ENCODE peak calls at places on chromosomes 5 and 9, in ten cellular contexts. One of them, this sample, is unnamed.
A peak's percentile ranks its signal among the peaks of the same experiment; 100 is the strongest.

GRCh38 chr9:34048730-34049629 is at the start of gene UBAP2:
- DNase-seq in NT2/D1: peak; percentile 98
- DNase-seq in H1: peak; percentile 88
- DNase-seq in uterus: peak; percentile 98
- DNase-seq in esophagus squamous epithelium: peak; percentile 91
- DNase-seq in IMR-90: peak; percentile 97
- DNase-seq in tibial artery: peak; percentile 98
- DNase-seq in GM23248: peak; percentile 99
- DNase-seq in left ventricle myocardium inferior: peak; percentile 97
- DNase-seq in bronchial epithelial cell: peak; percentile 92
- DNase-seq in this sample: peak; percentile 98

GRCh38 chr9:37325778-37326177 is 96.7 kb upstream of the GRHPR start:
- DNase-seq in IMR-90: peak; percentile 7
- DNase-seq in tibial artery: no peak
- DNase-seq in left ventricle myocardium inferior: no peak
- DNase-seq in NT2/D1: no peak
- DNase-seq in uterus: no peak
- DNase-seq in H1: no peak
- DNase-seq in bronchial epithelial cell: peak; percentile 7
- DNase-seq in GM23248: peak; percentile 20
- DNase-seq in esophagus squamous epithelium: no peak
- DNase-seq in this sample: no peak

GRCh38 chr9:71506821-71507220 is 261.5 kb downstream of the CEMIP2 start:
- DNase-seq in GM23248: peak; percentile 90
- DNase-seq in esophagus squamous epithelium: no peak
- DNase-seq in uterus: no peak
- DNase-seq in H1: no peak
- DNase-seq in bronchial epithelial cell: peak; percentile 97
- DNase-seq in NT2/D1: no peak
- DNase-seq in IMR-90: peak; percentile 27
- DNase-seq in left ventricle myocardium inferior: no peak
- DNase-seq in tibial artery: no peak
- DNase-seq in this sample: no peak

GRCh38 chr5:57450991-57451876 is 31.4 kb downstream of the ACTBL2 start:
- DNase-seq in left ventricle myocardium inferior: no peak
- DNase-seq in H1: no peak
- DNase-seq in esophagus squamous epithelium: no peak
- DNase-seq in NT2/D1: no peak
- DNase-seq in tibial artery: no peak
- DNase-seq in GM23248: no peak
- DNase-seq in bronchial epithelial cell: peak; percentile 27
- DNase-seq in IMR-90: peak; percentile 73
- DNase-seq in uterus: no peak
- DNase-seq in this sample: peak; percentile 51

GRCh38 chr9:120730661-120731514 is 16.6 kb upstream of the MEGF9 start:
- DNase-seq in NT2/D1: peak; percentile 20
- DNase-seq in GM23248: peak; percentile 92
- DNase-seq in IMR-90: peak; percentile 96
- DNase-seq in tibial artery: peak; percentile 78
- DNase-seq in esophagus squamous epithelium: no peak
- DNase-seq in uterus: no peak
- DNase-seq in bronchial epithelial cell: peak; percentile 94
- DNase-seq in H1: no peak
- DNase-seq in left ventricle myocardium inferior: peak; percentile 50
- DNase-seq in this sample: no peak

GRCh38 chr9:16417101-16417500 is 453.4 kb downstream of the BNC2 start:
- DNase-seq in H1: no peak
- DNase-seq in IMR-90: peak; percentile 96
- DNase-seq in GM23248: peak; percentile 92
- DNase-seq in uterus: no peak
- DNase-seq in left ventricle myocardium inferior: no peak
- DNase-seq in NT2/D1: no peak
- DNase-seq in esophagus squamous epithelium: no peak
- DNase-seq in bronchial epithelial cell: peak; percentile 73
- DNase-seq in tibial artery: no peak
- DNase-seq in this sample: no peak

GRCh38 chr9:133974631-133975341 is 17.3 kb downstream of the VAV2 start:
- DNase-seq in IMR-90: no peak
- DNase-seq in bronchial epithelial cell: no peak
- DNase-seq in H1: no peak
- DNase-seq in GM23248: no peak
- DNase-seq in left ventricle myocardium inferior: no peak
- DNase-seq in esophagus squamous epithelium: no peak
- DNase-seq in tibial artery: no peak
- DNase-seq in uterus: peak; percentile 50
- DNase-seq in NT2/D1: no peak
- DNase-seq in this sample: no peak

GRCh38 chr5:111530298-111530740 is 18.0 kb upstream of the STARD4 start:
- DNase-seq in uterus: peak; percentile 47
- DNase-seq in left ventricle myocardium inferior: peak; percentile 69
- DNase-seq in IMR-90: peak; percentile 41
- DNase-seq in GM23248: peak; percentile 54
- DNase-seq in esophagus squamous epithelium: peak; percentile 46
- DNase-seq in H1: no peak
- DNase-seq in tibial artery: peak; percentile 84
- DNase-seq in bronchial epithelial cell: peak; percentile 54
- DNase-seq in NT2/D1: no peak
- DNase-seq in this sample: peak; percentile 75

GRCh38 chr5:72829707-72830106 is 13.2 kb downstream of the TNPO1 start:
- DNase-seq in uterus: no peak
- DNase-seq in tibial artery: no peak
- DNase-seq in GM23248: no peak
- DNase-seq in bronchial epithelial cell: no peak
- DNase-seq in IMR-90: no peak
- DNase-seq in NT2/D1: no peak
- DNase-seq in left ventricle myocardium inferior: no peak
- DNase-seq in esophagus squamous epithelium: no peak
- DNase-seq in H1: no peak
- DNase-seq in this sample: no peak

GRCh38 chr9:127181315-127181580 is 58.8 kb upstream of the ANGPTL2 start:
- DNase-seq in IMR-90: no peak
- DNase-seq in left ventricle myocardium inferior: no peak
- DNase-seq in GM23248: no peak
- DNase-seq in NT2/D1: no peak
- DNase-seq in tibial artery: peak; percentile 44
- DNase-seq in bronchial epithelial cell: no peak
- DNase-seq in uterus: peak; percentile 11
- DNase-seq in esophagus squamous epithelium: no peak
- DNase-seq in H1: no peak
- DNase-seq in this sample: no peak

DNA sequence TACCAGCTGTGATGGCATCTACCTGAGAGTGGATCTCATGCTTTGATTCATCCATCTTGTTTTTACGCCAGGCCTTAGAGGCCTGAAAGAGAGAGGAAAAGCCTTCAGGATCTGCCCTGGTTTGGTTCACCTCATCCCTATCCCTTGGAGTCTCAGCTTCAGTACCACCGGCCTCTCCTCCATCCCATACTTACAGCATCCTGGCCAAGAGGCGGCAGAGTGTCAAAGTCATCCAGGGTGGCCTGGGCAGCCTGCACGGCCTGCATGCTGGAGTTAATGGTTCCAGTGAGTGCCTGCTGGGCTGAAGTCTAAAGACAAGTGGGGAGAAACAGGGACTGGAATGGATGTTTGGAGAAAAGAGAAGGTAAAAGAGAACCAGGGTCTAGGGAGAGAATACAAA is 12.4 kb downstream of the TLN1 start:
- DNase-seq in H1: no peak
- DNase-seq in left ventricle myocardium inferior: no peak
- DNase-seq in IMR-90: no peak
- DNase-seq in GM23248: no peak
- DNase-seq in bronchial epithelial cell: no peak
- DNase-seq in tibial artery: no peak
- DNase-seq in esophagus squamous epithelium: no peak
- DNase-seq in uterus: no peak
- DNase-seq in NT2/D1: no peak
- DNase-seq in this sample: no peak
- H3K36me3 ChIP-seq in H1: peaks cover 68% of the 10 kb centered on the region
- H3K36me3 ChIP-seq in left ventricle myocardium inferior: peaks cover 100% of the 10 kb centered on the region
- H3K36me3 ChIP-seq in IMR-90: peaks cover 87% of the 10 kb centered on the region
- H3K36me3 ChIP-seq in GM23248: peaks cover 93% of the 10 kb centered on the region
- H3K36me3 ChIP-seq in bronchial epithelial cell: peaks cover 65% of the 10 kb centered on the region
- H3K36me3 ChIP-seq in tibial artery: peaks cover 100% of the 10 kb centered on the region
- H3K36me3 ChIP-seq in esophagus squamous epithelium: peaks cover 100% of the 10 kb centered on the region
- H3K36me3 ChIP-seq in uterus: no peaks in the 10 kb centered on the region
- H3K36me3 ChIP-seq in NT2/D1: peaks cover 100% of the 10 kb centered on the region
- H3K36me3 ChIP-seq in this sample: peaks cover 98% of the 10 kb centered on the region

GRCh38 chr5:132210944-132211343 is 16.7 kb downstream of the P4HA2 start:
- DNase-seq in esophagus squamous epithelium: no peak
- DNase-seq in bronchial epithelial cell: no peak
- DNase-seq in GM23248: no peak
- DNase-seq in H1: no peak
- DNase-seq in tibial artery: peak; percentile 16
- DNase-seq in NT2/D1: no peak
- DNase-seq in uterus: no peak
- DNase-seq in IMR-90: no peak
- DNase-seq in left ventricle myocardium inferior: peak; percentile 38
- DNase-seq in this sample: no peak

GRCh38 chr5:132207783-132208182 is 19.9 kb downstream of the P4HA2 start:
- DNase-seq in NT2/D1: no peak
- DNase-seq in left ventricle myocardium inferior: no peak
- DNase-seq in uterus: no peak
- DNase-seq in IMR-90: no peak
- DNase-seq in H1: no peak
- DNase-seq in GM23248: no peak
- DNase-seq in esophagus squamous epithelium: no peak
- DNase-seq in tibial artery: no peak
- DNase-seq in bronchial epithelial cell: no peak
- DNase-seq in this sample: no peak

GRCh38 chr5:132206782-132207181 is 20.9 kb downstream of the P4HA2 start:
- DNase-seq in GM23248: no peak
- DNase-seq in left ventricle myocardium inferior: no peak
- DNase-seq in uterus: no peak
- DNase-seq in IMR-90: no peak
- DNase-seq in bronchial epithelial cell: no peak
- DNase-seq in NT2/D1: no peak
- DNase-seq in tibial artery: no peak
- DNase-seq in esophagus squamous epithelium: no peak
- DNase-seq in H1: no peak
- DNase-seq in this sample: no peak

GRCh38 chr5:132209901-132210545 is 17.6 kb downstream of the P4HA2 start:
- DNase-seq in IMR-90: no peak
- DNase-seq in NT2/D1: no peak
- DNase-seq in left ventricle myocardium inferior: no peak
- DNase-seq in uterus: no peak
- DNase-seq in GM23248: no peak
- DNase-seq in esophagus squamous epithelium: no peak
- DNase-seq in bronchial epithelial cell: no peak
- DNase-seq in tibial artery: peak; percentile 46
- DNase-seq in H1: no peak
- DNase-seq in this sample: no peak

GRCh38 chr5:132209131-132209530 is 18.5 kb downstream of the P4HA2 start:
- DNase-seq in tibial artery: peak; percentile 39
- DNase-seq in NT2/D1: no peak
- DNase-seq in left ventricle myocardium inferior: no peak
- DNase-seq in H1: no peak
- DNase-seq in bronchial epithelial cell: no peak
- DNase-seq in GM23248: no peak
- DNase-seq in IMR-90: peak; percentile 78
- DNase-seq in uterus: no peak
- DNase-seq in esophagus squamous epithelium: no peak
- DNase-seq in this sample: no peak
- H3K36me3 ChIP-seq in tibial artery: peaks cover 14% of the 10 kb centered on the region
- H3K36me3 ChIP-seq in NT2/D1: peaks cover 61% of the 10 kb centered on the region
- H3K36me3 ChIP-seq in left ventricle myocardium inferior: peaks cover 77% of the 10 kb centered on the region
- H3K36me3 ChIP-seq in H1: no peaks in the 10 kb centered on the region
- H3K36me3 ChIP-seq in bronchial epithelial cell: peaks cover 34% of the 10 kb centered on the region
- H3K36me3 ChIP-seq in GM23248: peaks cover 49% of the 10 kb centered on the region
- H3K36me3 ChIP-seq in IMR-90: peaks cover 73% of the 10 kb centered on the region
- H3K36me3 ChIP-seq in uterus: no peaks in the 10 kb centered on the region
- H3K36me3 ChIP-seq in esophagus squamous epithelium: peaks cover 93% of the 10 kb centered on the region
- H3K36me3 ChIP-seq in this sample: no peaks in the 10 kb centered on the region

GRCh38 chr9:85944672-85945071 is 3.7 kb downstream of the NAA35 start:
- DNase-seq in GM23248: no peak
- DNase-seq in H1: no peak
- DNase-seq in uterus: no peak
- DNase-seq in tibial artery: no peak
- DNase-seq in NT2/D1: no peak
- DNase-seq in esophagus squamous epithelium: no peak
- DNase-seq in left ventricle myocardium inferior: no peak
- DNase-seq in IMR-90: no peak
- DNase-seq in bronchial epithelial cell: no peak
- DNase-seq in this sample: no peak

GRCh38 chr9:85943757-85944430 is 2.9 kb downstream of the NAA35 start:
- DNase-seq in tibial artery: no peak
- DNase-seq in GM23248: no peak
- DNase-seq in left ventricle myocardium inferior: no peak
- DNase-seq in bronchial epithelial cell: no peak
- DNase-seq in esophagus squamous epithelium: no peak
- DNase-seq in IMR-90: no peak
- DNase-seq in uterus: no peak
- DNase-seq in NT2/D1: no peak
- DNase-seq in H1: no peak
- DNase-seq in this sample: no peak

DNA sequence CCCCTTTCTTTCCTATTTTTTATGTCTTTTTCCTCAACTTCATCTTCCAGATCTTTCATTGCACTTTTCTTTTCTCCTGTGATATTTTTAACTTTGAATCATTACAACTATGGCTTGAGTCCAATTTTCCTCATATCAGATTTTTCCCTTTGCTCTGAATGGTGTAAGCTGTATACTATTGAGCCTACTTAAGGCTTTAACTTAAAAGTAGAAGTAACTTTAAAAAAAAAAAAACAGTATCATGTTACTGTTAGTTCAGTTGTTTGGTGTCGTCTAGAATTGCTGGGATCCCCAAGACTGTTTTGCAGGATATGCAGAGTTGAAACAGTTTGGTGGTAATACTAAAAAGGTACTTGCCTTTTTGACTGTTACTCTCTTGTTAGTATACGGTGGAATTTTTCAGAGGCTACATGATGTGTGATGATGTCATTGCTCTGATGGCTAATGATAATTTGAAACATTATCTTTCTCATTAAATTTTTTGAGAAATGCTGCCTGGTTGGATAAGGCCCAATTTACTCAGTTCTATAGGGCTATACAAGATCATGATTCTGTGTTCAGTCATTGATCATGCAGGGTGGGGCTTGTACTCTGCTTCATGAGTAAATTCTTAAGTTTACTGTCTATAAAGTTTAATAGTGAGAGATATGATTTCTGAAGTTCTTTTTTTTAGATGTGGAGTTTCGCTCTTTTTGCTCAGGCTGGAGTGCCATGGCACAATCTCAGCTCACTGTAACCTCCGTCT is 8.8 kb downstream of the NAA35 start:
- DNase-seq in uterus: no peak
- DNase-seq in esophagus squamous epithelium: no peak
- DNase-seq in IMR-90: peak; percentile 52
- DNase-seq in GM23248: peak; percentile 23
- DNase-seq in NT2/D1: no peak
- DNase-seq in left ventricle myocardium inferior: no peak
- DNase-seq in H1: no peak
- DNase-seq in bronchial epithelial cell: no peak
- DNase-seq in tibial artery: no peak
- DNase-seq in this sample: no peak
- H3K36me3 ChIP-seq in uterus: no peaks in the 10 kb centered on the region
- H3K36me3 ChIP-seq in esophagus squamous epithelium: peaks cover 73% of the 10 kb centered on the region
- H3K36me3 ChIP-seq in IMR-90: peaks cover 7% of the 10 kb centered on the region
- H3K36me3 ChIP-seq in GM23248: peaks cover 44% of the 10 kb centered on the region
- H3K36me3 ChIP-seq in NT2/D1: peaks cover 63% of the 10 kb centered on the region
- H3K36me3 ChIP-seq in left ventricle myocardium inferior: peaks cover 25% of the 10 kb centered on the region
- H3K36me3 ChIP-seq in H1: peaks cover 16% of the 10 kb centered on the region
- H3K36me3 ChIP-seq in bronchial epithelial cell: peaks cover 3% of the 10 kb centered on the region
- H3K36me3 ChIP-seq in tibial artery: no peaks in the 10 kb centered on the region
- H3K36me3 ChIP-seq in this sample: peaks cover 44% of the 10 kb centered on the region

GRCh38 chr5:177514541-177514940 is 2.2 kb downstream of the DDX41 start:
- DNase-seq in NT2/D1: no peak
- DNase-seq in uterus: no peak
- DNase-seq in IMR-90: no peak
- DNase-seq in GM23248: no peak
- DNase-seq in H1: no peak
- DNase-seq in left ventricle myocardium inferior: no peak
- DNase-seq in esophagus squamous epithelium: no peak
- DNase-seq in tibial artery: no peak
- DNase-seq in bronchial epithelial cell: no peak
- DNase-seq in this sample: no peak
- H3K36me3 ChIP-seq in NT2/D1: peaks cover 76% of the 10 kb centered on the region
- H3K36me3 ChIP-seq in uterus: no peaks in the 10 kb centered on the region
- H3K36me3 ChIP-seq in IMR-90: peaks cover 59% of the 10 kb centered on the region
- H3K36me3 ChIP-seq in GM23248: peaks cover 14% of the 10 kb centered on the region
- H3K36me3 ChIP-seq in H1: peaks cover 45% of the 10 kb centered on the region
- H3K36me3 ChIP-seq in left ventricle myocardium inferior: peaks cover 59% of the 10 kb centered on the region
- H3K36me3 ChIP-seq in esophagus squamous epithelium: peaks cover 68% of the 10 kb centered on the region
- H3K36me3 ChIP-seq in tibial artery: peaks cover 36% of the 10 kb centered on the region
- H3K36me3 ChIP-seq in bronchial epithelial cell: peaks cover 49% of the 10 kb centered on the region
- H3K36me3 ChIP-seq in this sample: peaks cover 46% of the 10 kb centered on the region

This sample was measured in CD4-positive, CD25-positive, alpha-beta regulatory T cell.